ENCODE peak calls at places on chromosomes 6 and 20, in five cellular contexts. D, J, P, O and L are unnamed samples.

GRCh38 chr6:157762636-157763035 is 60.4 kb upstream of the SNX9 start:
- DNase-seq in D (no peak), J (no peak), P (peak), O (no peak), L (no peak)

GRCh38 chr20:29079769-29080690 is 2177.4 kb upstream of the DEFB115 start:
- DNase-seq in D (peak), J (no peak), P (no peak), O (no peak), L (no peak)

GRCh38 chr6:66226099-66226498 is 519.1 kb upstream of the EYS start:
- DNase-seq in D (no peak), J (no peak), P (no peak), O (no peak), L (peak)

GRCh38 chr20:22382742-22383141 is 201.6 kb downstream of the FOXA2 start:
- DNase-seq in D (no peak), J (no peak), P (no peak), O (no peak), L (no peak)

GRCh38 chr6:69867075-69867911 is 937 bp downstream of the COL19A1 start:
- DNase-seq in D (no peak), J (peak), P (peak), O (peak), L (no peak)

GRCh38 chr6:48826318-48826595 is 636.8 kb downstream of the MMUT start:
- DNase-seq in D (no peak), J (no peak), P (no peak), O (no peak), L (no peak)

GRCh38 chr20:54345301-54345724 is 130.1 kb upstream of the DOK5 start:
- DNase-seq in D (no peak), J (no peak), P (no peak), O (no peak), L (no peak)

GRCh38 chr6:26264547-26264946 is 100.5 kb upstream of the BTN3A2 start:
- DNase-seq in D (no peak), J (no peak), P (no peak), O (no peak), L (no peak)

GRCh38 chr6:69729870-69730449 is 66.8 kb downstream of the LMBRD1 start:
- DNase-seq in D (no peak), J (no peak), P (no peak), O (no peak), L (no peak)

GRCh38 chr6:159533016-159533415 is 160.0 kb downstream of the SOD2 start:
- DNase-seq in D (no peak), J (no peak), P (no peak), O (no peak), L (no peak)

GRCh38 chr20:56447227-56447626 is 21.2 kb upstream of the RTF2 start:
- DNase-seq in D (no peak), J (no peak), P (no peak), O (no peak), L (no peak)

GRCh38 chr6:105174512-105174911 is 5.3 kb downstream of the POPDC3 start:
- DNase-seq in D (no peak), J (no peak), P (no peak), O (no peak), L (no peak)

GRCh38 chr6:147949981-147950622 is 392.5 kb upstream of the SASH1 start:
- DNase-seq in D (no peak), J (no peak), P (no peak), O (no peak), L (no peak)

GRCh38 chr6:105836379-105836778 is 249.8 kb upstream of the PRDM1 start:
- DNase-seq in D (no peak), J (no peak), P (peak), O (no peak), L (no peak)

GRCh38 chr6:32627831-32628230 is 9.4 kb upstream of the HLA-DQA1 start:
- DNase-seq in D (no peak), J (no peak), P (peak), O (peak), L (peak)